ENCODE peak calls at places on chromosomes 6 and 20, in eight cellular contexts. One of them, this sample, is unnamed.

GRCh38 chr6:27290065-27290849 is 21.8 kb downstream of the POM121L2 start:
- DNase-seq in HCT116: no peak
- DNase-seq in WTC11: peak
- DNase-seq in progenitor cell of endocrine pancreas: no peak
- DNase-seq in RWPE1: no peak
- DNase-seq in fibroblast of pulmonary artery: peak
- DNase-seq in foreskin fibroblast: peak
- DNase-seq in psoas muscle: no peak
- DNase-seq in this sample: no peak

GRCh38 chr6:86937219-86938079 is at the start of gene HTR1E:
- DNase-seq in HCT116: peak
- DNase-seq in RWPE1: peak
- DNase-seq in psoas muscle: peak
- DNase-seq in progenitor cell of endocrine pancreas: peak
- DNase-seq in WTC11: no peak
- DNase-seq in fibroblast of pulmonary artery: peak
- DNase-seq in foreskin fibroblast: peak
- DNase-seq in this sample: peak

GRCh38 chr20:52047811-52048302 is 143.7 kb downstream of the ZFP64 start:
- DNase-seq in WTC11: no peak
- DNase-seq in fibroblast of pulmonary artery: peak
- DNase-seq in HCT116: no peak
- DNase-seq in RWPE1: no peak
- DNase-seq in foreskin fibroblast: no peak
- DNase-seq in psoas muscle: no peak
- DNase-seq in progenitor cell of endocrine pancreas: no peak
- DNase-seq in this sample: peak

GRCh38 chr6:118912646-118913045 is 18.7 kb downstream of the ASF1A start:
- DNase-seq in WTC11: no peak
- DNase-seq in foreskin fibroblast: peak
- DNase-seq in progenitor cell of endocrine pancreas: no peak
- DNase-seq in fibroblast of pulmonary artery: no peak
- DNase-seq in psoas muscle: no peak
- DNase-seq in RWPE1: no peak
- DNase-seq in HCT116: no peak
- DNase-seq in this sample: no peak

GRCh38 chr20:56941101-56941686 is 312.1 kb downstream of the TFAP2C start:
- DNase-seq in WTC11: no peak
- DNase-seq in foreskin fibroblast: no peak
- DNase-seq in progenitor cell of endocrine pancreas: no peak
- DNase-seq in fibroblast of pulmonary artery: no peak
- DNase-seq in RWPE1: no peak
- DNase-seq in psoas muscle: no peak
- DNase-seq in HCT116: no peak
- DNase-seq in this sample: no peak

GRCh38 chr6:166307981-166308768 is at the start of gene PRR18:
- DNase-seq in HCT116: no peak
- DNase-seq in RWPE1: no peak
- DNase-seq in WTC11: peak
- DNase-seq in progenitor cell of endocrine pancreas: peak
- DNase-seq in fibroblast of pulmonary artery: no peak
- DNase-seq in psoas muscle: no peak
- DNase-seq in foreskin fibroblast: no peak
- DNase-seq in this sample: peak

GRCh38 chr20:45857836-45858250 is 429 bp downstream of the ZSWIM3 start:
- DNase-seq in foreskin fibroblast: no peak
- DNase-seq in progenitor cell of endocrine pancreas: no peak
- DNase-seq in HCT116: no peak
- DNase-seq in RWPE1: peak
- DNase-seq in WTC11: peak
- DNase-seq in psoas muscle: no peak
- DNase-seq in fibroblast of pulmonary artery: no peak
- DNase-seq in this sample: no peak

GRCh38 chr6:17705778-17706579 is 746 bp downstream of the NUP153 start:
- DNase-seq in progenitor cell of endocrine pancreas: peak
- DNase-seq in fibroblast of pulmonary artery: peak
- DNase-seq in HCT116: no peak
- DNase-seq in RWPE1: peak
- DNase-seq in foreskin fibroblast: peak
- DNase-seq in psoas muscle: peak
- DNase-seq in WTC11: peak
- DNase-seq in this sample: peak

GRCh38 chr6:69852706-69853105 is 13.7 kb upstream of the COL19A1 start:
- DNase-seq in foreskin fibroblast: no peak
- DNase-seq in HCT116: no peak
- DNase-seq in progenitor cell of endocrine pancreas: no peak
- DNase-seq in fibroblast of pulmonary artery: no peak
- DNase-seq in WTC11: no peak
- DNase-seq in RWPE1: no peak
- DNase-seq in psoas muscle: no peak
- DNase-seq in this sample: no peak

GRCh38 chr6:110355727-110356126 is 2.4 kb downstream of the METTL24 start:
- DNase-seq in HCT116: no peak
- DNase-seq in RWPE1: no peak
- DNase-seq in foreskin fibroblast: no peak
- DNase-seq in WTC11: peak
- DNase-seq in progenitor cell of endocrine pancreas: no peak
- DNase-seq in psoas muscle: no peak
- DNase-seq in fibroblast of pulmonary artery: no peak
- DNase-seq in this sample: no peak

GRCh38 chr6:78611097-78611625 is 256.2 kb upstream of the IRAK1BP1 start:
- DNase-seq in HCT116: no peak
- DNase-seq in psoas muscle: no peak
- DNase-seq in RWPE1: no peak
- DNase-seq in progenitor cell of endocrine pancreas: no peak
- DNase-seq in WTC11: no peak
- DNase-seq in fibroblast of pulmonary artery: no peak
- DNase-seq in foreskin fibroblast: no peak
- DNase-seq in this sample: peak

GRCh38 chr6:92497281-92497680 is 922.1 kb downstream of the EPHA7 start:
- DNase-seq in foreskin fibroblast: no peak
- DNase-seq in fibroblast of pulmonary artery: no peak
- DNase-seq in progenitor cell of endocrine pancreas: no peak
- DNase-seq in WTC11: no peak
- DNase-seq in RWPE1: no peak
- DNase-seq in HCT116: no peak
- DNase-seq in psoas muscle: no peak
- DNase-seq in this sample: no peak

GRCh38 chr6:84581494-84582259 is 182.7 kb downstream of the TBX18 start:
- DNase-seq in progenitor cell of endocrine pancreas: no peak
- DNase-seq in RWPE1: no peak
- DNase-seq in psoas muscle: no peak
- DNase-seq in foreskin fibroblast: peak
- DNase-seq in HCT116: no peak
- DNase-seq in WTC11: no peak
- DNase-seq in fibroblast of pulmonary artery: peak
- DNase-seq in this sample: no peak

GRCh38 chr6:23175391-23175790 is 606.0 kb downstream of the HDGFL1 start:
- DNase-seq in fibroblast of pulmonary artery: peak
- DNase-seq in psoas muscle: no peak
- DNase-seq in foreskin fibroblast: peak
- DNase-seq in WTC11: no peak
- DNase-seq in progenitor cell of endocrine pancreas: no peak
- DNase-seq in RWPE1: no peak
- DNase-seq in HCT116: no peak
- DNase-seq in this sample: no peak

DNA sequence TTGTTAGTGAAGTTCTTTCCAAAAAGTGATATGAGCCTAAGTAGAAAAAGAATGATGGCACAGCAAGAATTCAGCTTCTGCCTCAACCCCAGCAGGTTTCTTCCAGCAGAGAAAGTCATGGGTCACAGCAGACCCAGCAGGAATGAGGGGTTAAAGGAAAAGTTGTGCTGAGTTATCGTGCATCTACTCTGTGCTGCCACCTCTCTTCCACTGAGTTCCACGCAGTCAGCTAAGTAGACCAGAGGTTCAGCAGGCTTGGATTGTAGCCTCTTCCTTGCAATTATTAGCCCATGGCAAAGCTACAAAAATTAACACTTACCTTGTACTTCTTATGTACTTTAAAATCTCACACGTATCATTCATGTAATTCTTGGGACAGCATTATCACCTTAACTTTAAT is 510.8 kb downstream of the PTPRT start:
- DNase-seq in fibroblast of pulmonary artery: no peak
- DNase-seq in progenitor cell of endocrine pancreas: no peak
- DNase-seq in psoas muscle: no peak
- DNase-seq in RWPE1: no peak
- DNase-seq in HCT116: no peak
- DNase-seq in foreskin fibroblast: no peak
- DNase-seq in WTC11: peak
- DNase-seq in this sample: peak
- TF ChIP-seq CTCF in fibroblast of pulmonary artery: no peak
- TF ChIP-seq CTCF in progenitor cell of endocrine pancreas: peak
- TF ChIP-seq CTCF in psoas muscle: no peak
- TF ChIP-seq CTCF in RWPE1: peak
- TF ChIP-seq CTCF in HCT116: no peak
- TF ChIP-seq CTCF in foreskin fibroblast: no peak
- TF ChIP-seq CTCF in WTC11: peak
- TF ChIP-seq CTCF in this sample: peak

GRCh38 chr6:20877008-20877937 is 343.0 kb downstream of the CDKAL1 start:
- DNase-seq in progenitor cell of endocrine pancreas: no peak
- DNase-seq in HCT116: peak
- DNase-seq in fibroblast of pulmonary artery: peak
- DNase-seq in WTC11: no peak
- DNase-seq in psoas muscle: no peak
- DNase-seq in RWPE1: peak
- DNase-seq in foreskin fibroblast: peak
- DNase-seq in this sample: peak

GRCh38 chr6:20876016-20876415 is 341.8 kb downstream of the CDKAL1 start:
- DNase-seq in fibroblast of pulmonary artery: peak
- DNase-seq in RWPE1: no peak
- DNase-seq in progenitor cell of endocrine pancreas: no peak
- DNase-seq in foreskin fibroblast: peak
- DNase-seq in HCT116: no peak
- DNase-seq in WTC11: no peak
- DNase-seq in psoas muscle: no peak
- DNase-seq in this sample: peak

GRCh38 chr6:20875369-20875963 is 341.2 kb downstream of the CDKAL1 start:
- DNase-seq in psoas muscle: no peak
- DNase-seq in HCT116: no peak
- DNase-seq in RWPE1: peak
- DNase-seq in fibroblast of pulmonary artery: peak
- DNase-seq in WTC11: no peak
- DNase-seq in foreskin fibroblast: peak
- DNase-seq in progenitor cell of endocrine pancreas: no peak
- DNase-seq in this sample: peak

GRCh38 chr6:20870493-20870892 is 336.2 kb downstream of the CDKAL1 start:
- DNase-seq in RWPE1: no peak
- DNase-seq in HCT116: no peak
- DNase-seq in progenitor cell of endocrine pancreas: no peak
- DNase-seq in fibroblast of pulmonary artery: no peak
- DNase-seq in foreskin fibroblast: no peak
- DNase-seq in WTC11: no peak
- DNase-seq in psoas muscle: no peak
- DNase-seq in this sample: no peak

DNA sequence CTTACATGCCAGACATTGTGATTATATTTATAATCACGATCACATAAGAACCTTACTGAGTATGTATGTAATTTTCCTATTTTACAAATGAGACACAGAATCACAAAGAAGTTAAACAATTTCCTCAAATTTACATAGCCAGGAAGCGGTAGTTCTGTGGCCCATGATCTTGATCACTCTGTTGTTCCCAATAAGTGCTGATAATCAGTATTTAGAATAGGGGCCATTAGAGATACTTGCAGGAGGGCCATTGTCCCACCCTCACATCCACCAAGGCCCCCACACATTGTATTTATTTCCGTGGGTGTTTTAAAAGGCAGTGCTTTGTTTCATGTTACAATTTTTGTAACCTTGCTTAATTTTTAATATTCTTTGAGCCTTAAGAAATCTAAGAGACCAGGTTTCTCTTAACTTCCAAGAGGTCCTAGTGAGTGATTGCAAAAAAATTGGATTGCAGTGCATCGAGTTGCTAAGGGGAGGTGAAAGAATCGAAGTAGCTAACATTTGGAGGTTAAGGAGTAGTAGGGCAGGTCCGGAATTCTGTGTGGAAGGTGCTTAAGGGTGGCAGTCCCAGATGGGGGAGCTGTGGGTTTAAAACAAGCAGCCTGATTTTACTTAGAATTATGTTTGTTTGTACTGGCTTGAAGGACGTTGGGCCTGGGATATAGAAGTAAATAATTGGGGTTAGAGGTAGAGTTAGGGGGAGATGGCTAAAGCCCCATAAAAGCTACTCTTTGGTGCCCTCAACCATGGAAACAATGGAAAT is 339.4 kb downstream of the CDKAL1 start:
- DNase-seq in HCT116: no peak
- DNase-seq in progenitor cell of endocrine pancreas: no peak
- DNase-seq in psoas muscle: no peak
- DNase-seq in WTC11: no peak
- DNase-seq in fibroblast of pulmonary artery: peak
- DNase-seq in RWPE1: no peak
- DNase-seq in foreskin fibroblast: peak
- DNase-seq in this sample: peak
- TF ChIP-seq CTCF in HCT116: peak
- TF ChIP-seq CTCF in progenitor cell of endocrine pancreas: peak
- TF ChIP-seq CTCF in psoas muscle: no peak
- TF ChIP-seq CTCF in WTC11: no peak
- TF ChIP-seq CTCF in fibroblast of pulmonary artery: peak
- TF ChIP-seq CTCF in RWPE1: no peak
- TF ChIP-seq CTCF in foreskin fibroblast: no peak
- TF ChIP-seq CTCF in this sample: peak

GRCh38 chr6:47241742-47242482 is 67.8 kb downstream of the TNFRSF21 start:
- DNase-seq in psoas muscle: no peak
- DNase-seq in WTC11: no peak
- DNase-seq in HCT116: no peak
- DNase-seq in RWPE1: no peak
- DNase-seq in foreskin fibroblast: no peak
- DNase-seq in progenitor cell of endocrine pancreas: no peak
- DNase-seq in fibroblast of pulmonary artery: peak
- DNase-seq in this sample: no peak
- TF ChIP-seq CTCF in psoas muscle: no peak
- TF ChIP-seq CTCF in WTC11: no peak
- TF ChIP-seq CTCF in HCT116: no peak
- TF ChIP-seq CTCF in RWPE1: no peak
- TF ChIP-seq CTCF in foreskin fibroblast: no peak
- TF ChIP-seq CTCF in progenitor cell of endocrine pancreas: no peak
- TF ChIP-seq CTCF in fibroblast of pulmonary artery: no peak
- TF ChIP-seq CTCF in this sample: no peak

DNA sequence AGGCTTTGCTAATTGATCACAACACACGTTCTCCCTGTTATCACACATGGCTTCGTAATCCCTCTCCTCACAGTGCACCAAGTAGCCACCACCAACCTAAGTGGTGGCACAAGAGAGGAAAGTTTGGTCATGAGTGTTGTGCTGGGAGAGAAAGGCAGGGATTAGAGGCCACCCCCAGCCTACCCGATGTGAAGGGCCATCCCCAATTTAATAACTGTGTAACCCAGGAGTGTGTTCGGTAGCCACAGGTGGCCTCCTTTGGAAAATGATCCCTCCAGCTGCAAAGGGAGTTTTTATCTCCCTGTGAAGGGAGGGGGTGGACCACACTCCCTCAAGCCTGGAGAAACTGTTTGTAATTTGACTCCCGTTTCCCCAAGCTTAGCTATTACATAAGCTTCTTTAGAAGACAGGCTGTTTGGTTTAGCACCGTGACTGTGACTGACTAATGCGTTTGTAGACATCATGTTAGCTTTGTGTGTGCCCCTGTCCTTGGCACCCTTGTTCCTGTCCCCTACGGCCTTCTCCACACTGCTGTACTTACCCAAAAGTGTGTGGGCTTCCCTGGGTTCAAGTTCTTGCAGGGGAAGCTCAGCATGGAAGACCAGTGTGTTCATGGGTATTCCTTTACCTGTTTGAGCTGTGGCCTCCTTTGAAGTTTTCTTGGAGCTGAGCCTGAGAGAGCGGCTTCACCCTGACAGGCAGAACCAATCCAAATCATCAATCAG is 20.6 kb downstream of the PPP1R16B start:
- DNase-seq in RWPE1: peak
- DNase-seq in fibroblast of pulmonary artery: peak
- DNase-seq in WTC11: no peak
- DNase-seq in HCT116: peak
- DNase-seq in progenitor cell of endocrine pancreas: no peak
- DNase-seq in foreskin fibroblast: peak
- DNase-seq in psoas muscle: no peak
- DNase-seq in this sample: peak
- TF ChIP-seq CTCF in RWPE1: no peak
- TF ChIP-seq CTCF in fibroblast of pulmonary artery: no peak
- TF ChIP-seq CTCF in WTC11: no peak
- TF ChIP-seq CTCF in HCT116: no peak
- TF ChIP-seq CTCF in progenitor cell of endocrine pancreas: no peak
- TF ChIP-seq CTCF in foreskin fibroblast: no peak
- TF ChIP-seq CTCF in psoas muscle: no peak
- TF ChIP-seq CTCF in this sample: no peak

This sample was measured in Calu3.